ENCODE peak calls at places on chromosomes 7 and 10, in six cellular contexts. R is mesendoderm, I is mesenchymal stem cell, S is IMR-90, B is H1, K is H9. T is an unnamed sample.

GRCh38 chr7:25125137-25125946 is at the start of gene CYCS:
- DNase-seq in R (peak; percentile 100), K (peak; percentile 100), I (peak; percentile 100), B (peak; percentile 98), S (peak; percentile 100), T (peak; percentile 100)

GRCh38 chr10:25028711-25029110 is 12.3 kb downstream of the THNSL1 start:
- DNase-seq in K (no peak), S (peak; percentile 32), B (no peak), I (no peak), R (no peak), T (no peak)

GRCh38 chr10:14235511-14235910 is 95.2 kb downstream of the FRMD4A start:
- DNase-seq in S (no peak), K (no peak), B (no peak), R (no peak), I (no peak), T (no peak)

GRCh38 chr7:152899482-152900166 is 140.1 kb downstream of the ACTR3B start:
- DNase-seq in R (no peak), K (no peak), B (no peak), I (no peak), S (no peak), T (no peak)

GRCh38 chr10:31129261-31129660 is 97.6 kb upstream of the ZNF438 start:
- DNase-seq in B (peak; percentile 33), K (peak; percentile 49), S (peak; percentile 96), I (peak; percentile 85), R (peak; percentile 89), T (no peak)

GRCh38 chr10:14293516-14293915 is 37.2 kb downstream of the FRMD4A start:
- DNase-seq in K (no peak), S (peak; percentile 17), I (peak; percentile 1), R (no peak), B (no peak), T (no peak)

GRCh38 chr10:5445006-5445405 is 32.6 kb downstream of the NET1 start:
- DNase-seq in S (no peak), R (no peak), I (no peak), K (no peak), B (no peak), T (no peak)

GRCh38 chr10:49602380-49603023 is 7.6 kb upstream of the SLC18A3 start:
- DNase-seq in R (no peak), S (no peak), B (no peak), I (no peak), K (peak; percentile 9), T (no peak)

GRCh38 chr7:43619213-43620012 is 36.5 kb downstream of the STK17A start:
- DNase-seq in I (peak; percentile 23), B (no peak), K (no peak), R (peak; percentile 56), S (peak; percentile 31), T (no peak)

GRCh38 chr7:131370523-131370968 is 42.9 kb downstream of the MKLN1 start:
- DNase-seq in K (peak; percentile 28), R (peak; percentile 99), I (peak; percentile 40), B (no peak), S (peak; percentile 66), T (no peak)

GRCh38 chr7:66847879-66848810 is 72.9 kb upstream of the TMEM248 start:
- DNase-seq in I (peak; percentile 92), B (no peak), R (peak; percentile 51), K (peak; percentile 55), S (peak; percentile 91), T (no peak)

GRCh38 chr10:26386800-26387199 is 51.3 kb upstream of the APBB1IP start:
- DNase-seq in I (no peak), K (no peak), R (no peak), B (no peak), S (no peak), T (no peak)

DNA sequence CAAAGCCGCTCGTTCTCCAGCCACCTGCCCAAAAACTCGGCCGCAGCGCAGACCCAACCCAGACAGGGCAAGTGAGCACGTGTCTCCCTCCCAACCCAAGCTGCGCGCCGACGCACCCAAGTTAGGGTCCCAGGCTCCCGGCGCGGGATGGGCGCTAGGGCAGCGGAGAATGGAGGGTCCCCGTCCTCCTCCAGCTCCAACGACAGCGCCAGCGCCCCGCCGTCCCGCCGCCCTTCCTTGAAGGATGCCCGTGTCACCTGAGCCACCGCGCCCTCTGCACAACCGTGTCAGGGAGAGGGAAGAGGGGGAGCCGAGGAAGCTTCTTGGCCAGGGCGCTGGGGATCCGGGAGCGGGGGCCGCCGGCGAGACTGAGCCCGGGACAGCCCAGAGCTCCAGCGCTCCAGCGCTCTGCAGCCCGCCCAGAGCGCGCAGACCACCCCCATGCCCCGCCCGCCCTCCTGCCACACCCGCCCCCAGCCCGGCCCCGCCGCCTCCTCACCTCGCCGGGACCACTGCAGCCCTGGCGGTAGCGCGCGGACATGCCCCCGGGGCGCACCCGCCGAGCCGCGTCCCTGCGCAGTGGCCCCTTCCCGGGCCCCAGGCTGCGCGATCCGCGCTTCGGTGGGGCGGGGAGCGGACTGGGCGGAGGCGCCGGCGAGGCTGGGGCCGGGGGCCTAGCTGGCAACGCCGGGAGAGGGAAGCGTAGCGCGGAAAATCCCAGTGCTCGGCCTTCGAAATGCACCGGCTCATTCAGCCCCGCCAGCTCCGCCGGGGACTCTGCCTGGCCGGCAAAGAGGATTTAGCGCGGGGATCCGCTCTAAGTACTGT is at the start of gene SLC16A12:
- DNase-seq in S (no peak), B (peak; percentile 80), R (peak; percentile 74), I (peak; percentile 33), K (peak; percentile 75), T (peak; percentile 59)
- H3K18ac ChIP-seq in S (no peak within 1 kb of the TSS), B (peak within 1 kb of the TSS; percentile 36), R (peak within 1 kb of the TSS; percentile 29), I (peak within 1 kb of the TSS; percentile 26), K (no peak within 1 kb of the TSS), T (peak within 1 kb of the TSS; percentile 90)

DNA sequence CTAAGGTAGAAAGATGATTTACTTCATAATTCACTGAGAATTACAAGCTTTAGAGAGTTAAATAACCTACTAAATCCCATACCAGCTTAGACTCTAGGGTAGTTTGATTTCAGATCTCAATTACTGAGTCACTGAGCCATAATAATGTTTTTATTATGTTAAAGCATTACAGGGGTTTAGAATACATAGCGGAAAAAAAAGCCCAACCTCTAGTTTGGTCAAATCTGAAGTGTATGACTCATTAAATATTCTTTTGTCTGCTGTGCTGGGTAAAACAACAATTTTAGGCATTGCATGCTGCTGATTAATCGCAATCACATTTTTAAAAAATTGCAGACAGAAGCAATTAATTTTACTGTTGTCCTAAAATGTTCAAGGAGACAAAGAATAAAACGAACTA is 48.5 kb downstream of the MALRD1 start:
- DNase-seq in B (no peak), I (no peak), S (peak; percentile 20), K (no peak), R (no peak), T (no peak)
- H3K18ac ChIP-seq in B (no peak overlapping the region), I (no peak overlapping the region), S (no peak overlapping the region), K (no peak overlapping the region), R (no peak overlapping the region), T (no peak overlapping the region)

GRCh38 chr7:42237162-42237821 is at the start of gene GLI3:
- DNase-seq in I (peak; percentile 96), B (peak; percentile 91), R (peak; percentile 96), S (peak; percentile 93), K (peak; percentile 88), T (peak; percentile 94)
- H3K18ac ChIP-seq in I (peak within 1 kb of the TSS; percentile 94), B (peak within 1 kb of the TSS; percentile 73), R (peak within 1 kb of the TSS; percentile 98), S (peak within 1 kb of the TSS; percentile 80), K (no peak within 1 kb of the TSS), T (peak within 1 kb of the TSS; percentile 99)

DNA sequence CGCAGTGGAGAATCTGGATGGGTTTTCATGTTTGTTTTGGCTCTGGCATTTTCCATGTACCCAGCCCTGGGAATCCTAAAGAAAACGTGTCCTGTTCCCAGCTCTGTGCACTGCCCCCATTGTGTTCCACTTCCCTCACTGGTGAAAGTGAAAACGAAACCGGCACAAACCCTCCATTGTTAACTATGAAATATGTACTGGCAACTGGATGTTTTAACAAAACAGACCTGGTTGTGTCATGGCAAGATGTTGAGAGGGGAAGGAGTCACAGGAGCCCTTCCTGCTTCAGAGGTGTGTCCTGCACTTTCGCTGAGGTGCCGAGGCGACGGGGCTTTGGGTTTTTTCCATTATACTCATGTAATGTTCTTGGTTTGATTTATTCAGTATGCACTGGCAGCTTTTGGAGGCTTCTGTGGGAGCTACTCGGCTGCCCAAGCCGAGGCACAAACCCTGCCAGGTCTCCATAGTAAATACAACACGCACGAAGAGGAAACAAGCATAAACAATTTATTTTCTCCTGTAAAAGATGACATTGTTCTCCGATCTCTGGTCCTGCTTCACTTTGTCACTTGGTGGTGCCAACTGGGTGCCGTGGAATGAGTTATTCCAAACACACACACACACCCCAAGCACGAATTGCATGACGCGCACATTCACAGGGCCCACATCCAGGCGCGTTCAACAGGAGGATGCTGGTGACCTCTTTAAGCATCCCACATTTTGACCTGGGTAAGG is 118.2 kb downstream of the CDK6 start:
- DNase-seq in I (peak; percentile 38), R (no peak), K (no peak), S (peak; percentile 57), B (no peak), T (no peak)
- H3K18ac ChIP-seq in I (no peak overlapping the region), R (no peak overlapping the region), K (no peak overlapping the region), S (peak overlapping the region; percentile 4), B (no peak overlapping the region), T (no peak overlapping the region)

GRCh38 chr7:100148559-100149328 is at the start of gene LAMTOR4:
- DNase-seq in K (peak; percentile 100), S (peak; percentile 99), I (peak; percentile 99), R (peak; percentile 100), B (peak; percentile 94), T (peak; percentile 96)
- H3K18ac ChIP-seq in K (peak within 1 kb of the TSS; percentile 73), S (peak within 1 kb of the TSS; percentile 70), I (peak within 1 kb of the TSS; percentile 41), R (peak within 1 kb of the TSS; percentile 8), B (peak within 1 kb of the TSS; percentile 98), T (peak within 1 kb of the TSS; percentile 91)

T was measured in neuronal stem cell.